ENCODE peak calls at places on chromosomes 3 and 15, in seven cellular contexts. T is H1, A is HepG2, L is SK-N-SH, W is K562, R is GM12878, P is GM12892. Q is an unnamed sample.

GRCh38 chr15:36362508-36362907 is 216.9 kb upstream of the CDIN1 start:
- DNase-seq in T (peak), A (no peak), L (no peak), W (no peak), R (no peak), P (no peak), Q (no peak)

GRCh38 chr3:45208587-45208986 is 17.5 kb downstream of the TMEM158 start:
- DNase-seq in T (no peak), A (no peak), L (no peak), W (no peak), R (no peak), P (no peak), Q (no peak)

GRCh38 chr3:186839874-186840641 is 2.5 kb upstream of the ADIPOQ start:
- DNase-seq in T (no peak), A (no peak), L (no peak), W (no peak), R (no peak), P (no peak), Q (no peak)

GRCh38 chr3:103499132-103499885 is 1064.5 kb downstream of the ZPLD1 start:
- DNase-seq in T (no peak), A (no peak), L (no peak), W (no peak), R (no peak), P (no peak), Q (no peak)

GRCh38 chr15:47870956-47871625 is 153.8 kb downstream of the SEMA6D start:
- DNase-seq in T (no peak), A (no peak), L (no peak), W (no peak), R (no peak), P (no peak), Q (no peak)

GRCh38 chr15:67558502-67558901 is 16.0 kb downstream of the MAP2K5 start:
- DNase-seq in T (peak), A (no peak), L (no peak), W (no peak), R (no peak), P (no peak), Q (no peak)

GRCh38 chr3:64058592-64058991 is 35.3 kb upstream of the PSMD6 start:
- DNase-seq in T (no peak), A (no peak), L (no peak), W (no peak), R (no peak), P (no peak), Q (no peak)

GRCh38 chr3:45167011-45167911 is 21.1 kb upstream of the CDCP1 start:
- DNase-seq in T (peak), A (no peak), L (peak), W (peak), R (no peak), P (peak), Q (no peak)

GRCh38 chr15:90836296-90836871 is 32.0 kb upstream of the FURIN start:
- DNase-seq in T (no peak), A (peak), L (no peak), W (peak), R (no peak), P (no peak), Q (no peak)

GRCh38 chr3:10205461-10206165 is 40.9 kb downstream of the IRAK2 start:
- DNase-seq in T (no peak), A (no peak), L (no peak), W (no peak), R (no peak), P (no peak), Q (no peak)

GRCh38 chr3:30098656-30099454 is 507.5 kb upstream of the TGFBR2 start:
- DNase-seq in T (no peak), A (peak), L (no peak), W (no peak), R (no peak), P (no peak), Q (no peak)

GRCh38 chr3:129688310-129688895 is 81.9 kb upstream of the PLXND1 start:
- DNase-seq in T (peak), A (peak), L (peak), W (no peak), R (no peak), P (no peak), Q (no peak)

GRCh38 chr3:115999598-115999997 is 376.3 kb downstream of the GAP43 start:
- DNase-seq in T (no peak), A (no peak), L (no peak), W (no peak), R (no peak), P (no peak), Q (no peak)

GRCh38 chr3:169865176-169865800 is 4.4 kb downstream of the LRRC31 start:
- DNase-seq in T (no peak), A (no peak), L (no peak), W (no peak), R (no peak), P (no peak), Q (no peak)

GRCh38 chr3:53261712-53262111 is 5.9 kb upstream of the TKT start:
- DNase-seq in T (no peak), A (no peak), L (no peak), W (no peak), R (no peak), P (no peak), Q (no peak)

GRCh38 chr3:29649815-29650547 is 369.1 kb downstream of the RBMS3 start:
- DNase-seq in T (no peak), A (no peak), L (no peak), W (no peak), R (peak), P (no peak), Q (no peak)

GRCh38 chr3:13891492-13892073 is 11.7 kb upstream of the WNT7A start:
- DNase-seq in T (no peak), A (no peak), L (no peak), W (peak), R (no peak), P (no peak), Q (no peak)

DNA sequence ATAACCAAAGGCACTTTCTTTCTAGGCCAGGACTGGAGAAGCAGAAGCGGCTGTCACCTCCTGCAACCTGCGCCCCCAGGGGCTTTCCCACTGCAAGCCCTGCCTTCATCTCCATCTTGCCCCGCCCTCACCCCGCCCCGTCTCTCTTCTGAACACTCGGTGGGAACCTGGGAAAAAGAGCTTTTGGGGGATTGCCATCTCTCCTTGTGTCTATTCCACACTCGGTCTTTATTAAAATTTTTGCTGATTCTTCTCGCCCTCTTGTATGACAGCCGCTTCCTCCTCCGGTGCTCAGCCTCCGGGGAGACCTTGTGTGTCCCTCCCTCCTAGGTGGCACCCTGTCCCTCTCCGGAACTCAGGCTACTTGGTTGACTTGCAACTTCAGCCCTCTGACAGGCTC is 41.9 kb upstream of the SPESP1 start:
- DNase-seq in T (no peak), A (no peak), L (no peak), W (no peak), R (no peak), P (no peak), Q (no peak)
- TF ChIP-seq TAF1 in T (no peak), A (no peak), L (no peak), W (no peak), R (no peak), P (no peak), Q (no peak)

DNA sequence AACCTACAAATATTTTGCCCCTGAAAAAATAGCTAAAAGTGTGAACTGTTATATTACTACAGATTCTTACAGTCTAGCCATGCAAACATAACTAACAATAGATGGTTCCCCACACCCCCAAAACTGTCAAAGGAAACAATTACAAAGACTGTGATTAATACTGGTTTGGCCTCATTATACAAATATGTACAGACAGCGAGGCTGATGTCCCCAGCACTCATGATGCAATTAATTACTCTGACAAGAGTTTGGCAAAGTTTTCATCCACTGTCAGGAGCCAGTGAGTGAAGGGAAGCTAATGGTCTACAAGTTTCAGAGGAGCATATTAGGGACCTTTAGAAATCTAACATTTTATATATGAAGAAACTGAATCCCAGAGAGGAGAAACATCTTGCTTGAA is 61.0 kb downstream of the HMG20A start:
- DNase-seq in T (no peak), A (no peak), L (no peak), W (no peak), R (no peak), P (no peak), Q (no peak)
- TF ChIP-seq TAF1 in T (no peak), A (no peak), L (no peak), W (no peak), R (no peak), P (no peak), Q (no peak)

GRCh38 chr3:175355801-175356335 is 496.7 kb downstream of the NAALADL2 start:
- DNase-seq in T (no peak), A (no peak), L (no peak), W (no peak), R (peak), P (no peak), Q (no peak)
- TF ChIP-seq TAF1 in T (no peak), A (no peak), L (no peak), W (no peak), R (no peak), P (no peak), Q (no peak)

DNA sequence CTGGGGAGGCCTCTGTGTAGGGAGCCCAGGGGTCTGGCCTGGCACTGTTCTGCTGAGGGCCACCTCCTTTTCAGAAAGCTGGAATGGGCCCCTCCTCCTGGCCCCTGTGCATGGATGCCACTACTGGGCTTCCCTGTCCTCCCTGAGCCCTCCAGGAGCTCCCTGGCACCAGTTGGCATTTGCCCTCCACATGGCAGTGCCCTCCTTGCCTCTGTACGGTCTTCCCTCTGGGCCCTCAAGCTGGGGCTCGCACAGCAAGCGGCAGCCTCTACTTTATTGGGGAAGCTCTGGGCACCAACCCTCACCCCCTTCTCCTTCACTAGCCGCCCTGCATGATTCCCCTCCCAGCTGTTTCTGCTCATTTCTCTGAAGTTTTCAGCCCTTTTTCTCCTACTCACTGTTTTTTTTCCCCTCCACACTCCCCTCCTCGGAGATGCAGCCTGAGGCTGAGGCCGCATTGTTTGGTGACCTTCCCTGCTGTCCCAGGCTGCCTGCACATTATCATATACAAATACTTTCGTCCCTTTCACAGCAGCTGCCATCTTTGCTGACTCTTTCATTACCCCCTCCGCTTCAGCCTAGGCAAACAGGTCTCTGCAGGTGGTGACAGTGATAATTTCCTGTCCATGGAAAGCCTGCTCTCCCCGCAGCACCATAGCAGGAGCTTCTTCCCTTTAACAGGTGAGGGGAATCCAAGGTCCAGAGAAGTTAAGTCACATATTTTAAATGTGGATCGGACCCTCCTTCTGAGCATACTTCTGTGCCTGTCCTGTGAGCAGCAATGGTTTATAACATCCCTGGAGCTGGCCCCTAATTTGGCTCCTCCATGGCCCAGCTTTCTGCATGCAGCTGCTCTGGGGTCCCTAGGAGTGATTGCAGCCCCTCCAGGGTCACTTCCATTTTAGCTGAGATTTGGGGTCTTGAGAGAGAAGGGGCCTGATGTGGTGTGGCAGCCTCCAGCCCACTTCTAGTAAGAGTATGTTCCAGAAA is 127.5 kb downstream of the EEFSEC start:
- DNase-seq in T (peak), A (no peak), L (no peak), W (no peak), R (no peak), P (no peak), Q (no peak)
- TF ChIP-seq TAF1 in T (no peak), A (no peak), L (no peak), W (no peak), R (no peak), P (no peak), Q (no peak)

Q was measured in GM12891.